ENCODE peak calls at places on chromosomes 11 and 22, in nine cellular contexts. G is astrocyte of the spinal cord; Y is RWPE2; N is stomach; V is fibroblast of pulmonary artery; J is osteoblast; F is GM06990; P is breast epithelium; H is activated CD8-positive, alpha-beta T cell treated with anti-CD3 and anti-CD28 coated beads for 36 hours. C is an unnamed sample.

GRCh38 chr11:88623536-88623935 is 286.0 kb upstream of the CTSC start:
- DNase-seq in G (no peak), N (no peak), F (no peak), Y (no peak), J (no peak), P (no peak), H (no peak), V (peak), C (no peak)

GRCh38 chr22:42928969-42929837 is 72.1 kb upstream of the ARFGAP3 start:
- DNase-seq in Y (no peak), P (peak), H (no peak), F (no peak), N (no peak), V (peak), J (peak), G (no peak), C (no peak)

GRCh38 chr22:38422615-38423511 is 32.1 kb downstream of the KCNJ4 start:
- DNase-seq in N (no peak), V (no peak), F (no peak), P (no peak), G (no peak), H (no peak), J (peak), Y (no peak), C (no peak)

GRCh38 chr11:3810951-3811350 is 2.6 kb downstream of the PGAP2 start:
- DNase-seq in G (no peak), F (no peak), N (no peak), Y (no peak), P (no peak), H (no peak), V (no peak), J (peak), C (no peak)

GRCh38 chr11:8083871-8084281 is 2.9 kb downstream of the TUB start:
- DNase-seq in J (no peak), P (no peak), Y (no peak), N (no peak), G (no peak), F (no peak), V (no peak), H (no peak), C (no peak)

GRCh38 chr11:2892215-2893020 is 6.8 kb upstream of the CDKN1C start:
- DNase-seq in H (peak), F (peak), V (peak), G (peak), P (no peak), J (peak), Y (no peak), N (peak), C (peak)

GRCh38 chr22:24950272-24950902 is 2.1 kb upstream of the KIAA1671 start:
- DNase-seq in H (no peak), N (no peak), P (peak), Y (no peak), J (peak), F (no peak), V (peak), G (no peak), C (peak)

GRCh38 chr11:102400603-102401002 is 52.0 kb downstream of the TMEM123 start:
- DNase-seq in N (no peak), P (no peak), V (no peak), Y (no peak), J (no peak), G (no peak), H (no peak), F (no peak), C (no peak)

GRCh38 chr22:50599816-50600454 is 658 bp upstream of the MAPK8IP2 start:
- DNase-seq in Y (peak), H (peak), P (no peak), N (peak), G (no peak), V (peak), F (no peak), J (peak), C (peak)

GRCh38 chr11:96054870-96055705 is 131.2 kb upstream of the MTMR2 start:
- DNase-seq in G (peak), N (no peak), Y (no peak), H (no peak), J (no peak), V (peak), F (no peak), P (no peak), C (peak)

GRCh38 chr11:76803811-76804600 is 20.9 kb downstream of the TSKU start:
- DNase-seq in Y (no peak), G (no peak), J (peak), H (peak), F (no peak), P (no peak), N (no peak), V (peak), C (no peak)

GRCh38 chr11:69320756-69321741 is 27.1 kb downstream of the MYEOV start:
- DNase-seq in G (peak), V (no peak), N (no peak), Y (peak), F (no peak), J (peak), P (no peak), H (no peak), C (no peak)

GRCh38 chr11:19201737-19202605 is at the start of gene CSRP3:
- DNase-seq in P (no peak), V (no peak), F (no peak), N (no peak), H (no peak), J (no peak), Y (no peak), G (no peak), C (no peak)

GRCh38 chr11:64735860-64736259 is 8.1 kb downstream of the RASGRP2 start:
- DNase-seq in G (no peak), Y (no peak), P (no peak), J (no peak), N (no peak), V (no peak), H (no peak), F (no peak), C (no peak)

GRCh38 chr22:27090595-27090994 is 433.2 kb downstream of the MIAT start:
- DNase-seq in N (no peak), Y (no peak), F (no peak), V (no peak), H (no peak), J (no peak), G (no peak), P (no peak), C (no peak)

GRCh38 chr22:40654522-40655167 is 18.1 kb upstream of the MRTFA start:
- DNase-seq in J (peak), Y (no peak), H (no peak), V (peak), N (peak), P (peak), F (no peak), G (peak), C (peak)

GRCh38 chr11:125935056-125935455 is 10.8 kb upstream of the VSIG10L2 start:
- DNase-seq in H (no peak), V (no peak), F (no peak), Y (no peak), J (peak), N (no peak), P (no peak), G (no peak), C (no peak)
- TF ChIP-seq CTCF in H (no peak), V (no peak), F (no peak), Y (peak), J (peak), N (no peak), P (no peak), G (no peak), C (no peak)

GRCh38 chr22:32473388-32473952 is 1.1 kb upstream of the FBXO7 start:
- DNase-seq in J (peak), V (peak), F (no peak), Y (no peak), G (peak), P (no peak), H (peak), N (no peak), C (peak)

GRCh38 chr22:32475428-32476010 is 908 bp downstream of the FBXO7 start:
- DNase-seq in N (peak), H (peak), J (no peak), V (peak), F (peak), Y (no peak), G (peak), P (peak), C (no peak)

GRCh38 chr22:32476286-32476685 is 1.7 kb downstream of the FBXO7 start:
- DNase-seq in N (no peak), Y (no peak), V (no peak), J (no peak), H (peak), P (no peak), F (no peak), G (no peak), C (no peak)

GRCh38 chr22:32476804-32477203 is 2.2 kb downstream of the FBXO7 start:
- DNase-seq in Y (no peak), H (no peak), G (no peak), V (no peak), F (no peak), J (no peak), P (no peak), N (no peak), C (no peak)

DNA sequence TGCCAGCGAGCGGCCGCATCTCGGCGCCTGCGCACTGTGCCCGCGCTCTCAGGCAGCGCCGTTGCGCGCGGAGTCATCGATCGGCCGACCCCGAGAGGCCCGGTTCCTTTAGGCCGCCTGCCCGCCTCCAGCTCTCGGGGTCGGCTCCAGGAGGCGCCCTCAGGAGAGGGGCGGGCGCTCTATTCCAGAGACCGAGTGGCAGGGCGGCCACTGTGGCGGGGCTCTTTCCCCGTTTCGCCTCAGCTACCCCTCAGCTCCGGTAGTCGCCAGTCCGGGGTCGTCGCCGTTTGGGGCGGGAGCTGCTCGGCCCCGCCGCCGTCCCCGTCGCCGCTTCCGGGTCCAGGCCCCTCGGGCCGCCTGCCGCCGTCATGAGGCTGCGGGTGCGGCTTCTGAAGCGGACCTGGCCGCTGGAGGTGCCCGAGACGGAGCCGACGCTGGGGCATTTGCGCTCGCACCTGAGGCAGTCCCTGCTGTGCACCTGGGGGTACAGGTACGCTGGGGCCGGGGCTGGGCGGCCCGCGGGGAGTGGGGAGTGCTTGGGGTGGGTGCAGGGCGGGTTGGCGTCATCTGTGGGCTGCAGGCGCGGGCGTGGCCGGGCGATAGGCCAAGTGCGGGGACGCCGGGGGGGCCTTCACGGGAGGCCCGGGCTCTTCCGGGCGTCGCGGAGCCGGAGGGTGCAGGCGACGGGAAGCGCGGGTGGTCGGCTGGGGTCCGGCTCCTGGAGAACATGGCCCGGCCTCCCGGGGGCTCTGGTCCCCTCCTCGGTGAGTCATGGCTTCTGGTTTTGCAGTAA is at the start of gene FBXO7:
- DNase-seq in H (peak), J (peak), Y (peak), G (peak), F (peak), V (peak), P (peak), N (peak), C (peak)
- TF ChIP-seq CTCF in H (no peak), J (peak), Y (peak), G (peak), F (peak), V (peak), P (no peak), N (peak), C (peak)

GRCh38 chr22:35727436-35727835 is 9.8 kb downstream of the APOL5 start:
- DNase-seq in G (no peak), P (no peak), N (peak), H (no peak), J (no peak), V (peak), Y (no peak), F (no peak), C (no peak)

GRCh38 chr22:35729309-35729698 is 11.6 kb downstream of the APOL5 start:
- DNase-seq in J (no peak), P (no peak), G (no peak), H (no peak), N (no peak), Y (no peak), V (no peak), F (no peak), C (no peak)

GRCh38 chr22:35726933-35727332 is 9.3 kb downstream of the APOL5 start:
- DNase-seq in V (no peak), J (no peak), Y (no peak), P (no peak), N (peak), G (no peak), H (no peak), F (no peak), C (no peak)

GRCh38 chr22:35726398-35726797 is 8.7 kb downstream of the APOL5 start:
- DNase-seq in N (peak), V (no peak), H (no peak), G (no peak), F (no peak), Y (no peak), P (no peak), J (no peak), C (no peak)

GRCh38 chr22:35728639-35729308 is 11.1 kb downstream of the APOL5 start:
- DNase-seq in G (no peak), F (no peak), Y (no peak), H (no peak), J (no peak), V (no peak), P (no peak), N (peak), C (peak)
- TF ChIP-seq CTCF in G (no peak), F (no peak), Y (no peak), H (no peak), J (no peak), V (no peak), P (no peak), N (no peak), C (no peak)

DNA sequence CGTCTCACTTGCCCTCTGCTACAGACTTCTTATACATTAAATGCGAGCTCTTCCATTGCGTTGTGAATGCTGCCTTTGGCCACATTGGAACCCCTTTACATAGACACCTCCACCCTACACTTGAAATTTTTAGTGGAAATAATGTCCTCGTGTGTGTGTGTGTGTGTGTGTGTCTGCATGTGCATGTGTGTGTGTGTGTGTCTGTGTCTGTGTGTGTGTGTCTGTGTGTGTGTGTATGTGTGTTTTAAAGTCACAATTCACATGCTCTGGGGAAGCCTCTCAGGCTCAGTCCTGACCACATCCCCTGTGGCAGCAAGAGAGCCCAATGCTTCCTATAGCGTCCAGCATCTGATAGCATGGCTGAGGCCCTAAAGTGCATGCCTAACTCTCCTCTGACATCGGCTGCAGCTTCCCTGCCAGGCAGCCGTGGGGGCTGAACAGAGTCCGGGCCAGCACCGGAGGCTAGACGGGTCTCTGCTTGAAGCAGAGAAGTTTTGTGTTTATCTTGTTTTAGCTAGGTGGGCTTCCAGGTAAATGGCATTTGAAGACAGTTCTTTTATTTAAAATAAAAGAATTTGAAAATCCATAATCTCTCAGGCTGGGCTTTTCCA is 64.5 kb upstream of the EMID1 start:
- DNase-seq in Y (no peak), F (no peak), H (no peak), V (no peak), G (no peak), J (no peak), N (no peak), P (no peak), C (no peak)
- TF ChIP-seq CTCF in Y (no peak), F (no peak), H (no peak), V (no peak), G (no peak), J (no peak), N (no peak), P (no peak), C (no peak)

GRCh38 chr11:74322667-74323066 is 11.2 kb upstream of the P4HA3 start:
- DNase-seq in H (no peak), P (no peak), V (peak), F (no peak), Y (no peak), G (peak), J (peak), N (no peak), C (no peak)

GRCh38 chr11:74330065-74330858 is 18.8 kb upstream of the P4HA3 start:
- DNase-seq in P (no peak), H (no peak), G (peak), N (no peak), V (peak), F (no peak), Y (no peak), J (peak), C (peak)

GRCh38 chr11:74326665-74327064 is 15.2 kb upstream of the P4HA3 start:
- DNase-seq in H (no peak), F (no peak), V (no peak), P (no peak), Y (no peak), G (no peak), N (no peak), J (no peak), C (no peak)

GRCh38 chr11:74325649-74326645 is 14.5 kb upstream of the P4HA3 start:
- DNase-seq in Y (no peak), V (peak), H (no peak), N (peak), P (peak), F (no peak), J (peak), G (peak), C (no peak)

GRCh38 chr11:74327076-74327475 is 15.6 kb upstream of the P4HA3 start:
- DNase-seq in P (no peak), J (no peak), G (no peak), H (no peak), Y (no peak), N (no peak), V (no peak), F (no peak), C (no peak)
- TF ChIP-seq CTCF in P (no peak), J (no peak), G (no peak), H (no peak), Y (no peak), N (no peak), V (no peak), F (no peak), C (no peak)

DNA sequence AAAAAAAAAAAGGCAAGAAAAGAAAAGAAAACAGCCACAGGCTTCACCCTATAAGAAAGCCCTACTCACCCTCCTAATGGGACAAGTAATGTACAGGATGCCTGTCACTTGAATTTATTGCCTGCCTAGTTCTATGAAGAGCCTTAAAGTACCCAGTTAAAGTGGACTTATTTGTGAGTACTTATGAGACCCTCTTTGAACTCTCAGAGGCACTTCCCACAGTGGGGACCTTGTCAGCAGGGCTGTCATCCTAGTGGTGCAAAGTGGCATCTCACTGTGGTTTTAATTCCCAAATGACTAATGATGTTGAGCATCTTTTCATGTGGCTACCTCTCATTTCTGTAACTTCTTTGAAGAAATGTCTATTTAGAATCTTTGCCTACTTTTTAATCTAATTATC is 41.8 kb upstream of the BARX2 start:
- DNase-seq in G (no peak), V (no peak), Y (no peak), N (no peak), J (no peak), F (no peak), H (no peak), P (no peak), C (no peak)
- TF ChIP-seq CTCF in G (peak), V (peak), Y (no peak), N (no peak), J (no peak), F (no peak), H (no peak), P (no peak), C (no peak)

DNA sequence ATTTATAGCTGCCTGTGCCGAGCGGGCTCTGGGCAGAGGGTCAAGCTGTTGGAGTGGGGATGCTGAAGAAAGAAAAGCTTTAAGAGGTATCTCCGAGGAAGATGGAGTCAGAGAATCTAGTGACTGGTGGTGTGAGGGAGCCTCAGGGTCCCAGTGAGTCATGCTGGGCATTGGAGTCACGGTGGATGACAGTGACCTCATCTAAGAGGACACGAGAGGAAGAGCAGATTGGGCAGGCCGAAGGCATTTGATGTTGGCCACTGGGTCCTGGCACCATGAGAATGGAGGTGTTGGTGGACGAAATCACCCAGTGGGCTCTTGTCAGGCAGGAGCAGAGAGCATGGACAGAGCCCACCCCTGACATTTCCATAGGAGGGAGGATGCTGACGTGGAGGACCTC is 68.4 kb downstream of the TBC1D22A start:
- DNase-seq in V (no peak), G (no peak), P (no peak), Y (no peak), J (no peak), F (no peak), N (no peak), H (no peak), C (no peak)
- TF ChIP-seq CTCF in V (no peak), G (no peak), P (no peak), Y (no peak), J (no peak), F (no peak), N (no peak), H (no peak), C (no peak)